ENCODE peak calls at places on chromosomes 7 and 10, in eight cellular contexts. One of them, this sample, is unnamed.

GRCh38 chr10:128527730-128528129 is 401.5 kb upstream of the MKI67 start:
- DNase-seq in Right ventricle myocardium inferior: no peak
- DNase-seq in MV-4-11: no peak
- DNase-seq in A172: no peak
- DNase-seq in left cardiac atrium: no peak
- DNase-seq in germinal center: no peak
- DNase-seq in MM.1S: no peak
- DNase-seq in sciatic nerve: no peak
- DNase-seq in this sample: no peak

GRCh38 chr7:381211-382117 is 91.5 kb downstream of the FOXL3 start:
- DNase-seq in Right ventricle myocardium inferior: peak; percentile 37
- DNase-seq in MV-4-11: no peak
- DNase-seq in A172: peak; percentile 68
- DNase-seq in left cardiac atrium: peak; percentile 18
- DNase-seq in germinal center: no peak
- DNase-seq in MM.1S: no peak
- DNase-seq in sciatic nerve: peak; percentile 49
- DNase-seq in this sample: peak; percentile 39

GRCh38 chr10:78768882-78769281 is 299.9 kb upstream of the ZMIZ1 start:
- DNase-seq in Right ventricle myocardium inferior: no peak
- DNase-seq in MV-4-11: peak; percentile 34
- DNase-seq in A172: no peak
- DNase-seq in left cardiac atrium: no peak
- DNase-seq in germinal center: no peak
- DNase-seq in MM.1S: no peak
- DNase-seq in sciatic nerve: no peak
- DNase-seq in this sample: no peak

GRCh38 chr7:47285860-47286491 is 295.9 kb downstream of the TNS3 start:
- DNase-seq in Right ventricle myocardium inferior: no peak
- DNase-seq in MV-4-11: no peak
- DNase-seq in A172: no peak
- DNase-seq in left cardiac atrium: no peak
- DNase-seq in germinal center: no peak
- DNase-seq in MM.1S: no peak
- DNase-seq in sciatic nerve: peak; percentile 54
- DNase-seq in this sample: no peak

GRCh38 chr7:66183700-66184099 is 21.4 kb upstream of the TPST1 start:
- DNase-seq in Right ventricle myocardium inferior: no peak
- DNase-seq in MV-4-11: no peak
- DNase-seq in A172: peak; percentile 69
- DNase-seq in left cardiac atrium: no peak
- DNase-seq in germinal center: no peak
- DNase-seq in MM.1S: no peak
- DNase-seq in sciatic nerve: no peak
- DNase-seq in this sample: no peak

GRCh38 chr7:17677408-17677807 is 262.9 kb downstream of the SNX13 start:
- DNase-seq in Right ventricle myocardium inferior: no peak
- DNase-seq in MV-4-11: no peak
- DNase-seq in A172: no peak
- DNase-seq in left cardiac atrium: no peak
- DNase-seq in germinal center: no peak
- DNase-seq in MM.1S: no peak
- DNase-seq in sciatic nerve: no peak
- DNase-seq in this sample: no peak

GRCh38 chr10:22550732-22551131 is 163.6 kb downstream of the PIP4K2A start:
- DNase-seq in Right ventricle myocardium inferior: no peak
- DNase-seq in MV-4-11: peak; percentile 1
- DNase-seq in A172: peak; percentile 35
- DNase-seq in left cardiac atrium: peak; percentile 52
- DNase-seq in germinal center: peak; percentile 51
- DNase-seq in MM.1S: peak; percentile 10
- DNase-seq in sciatic nerve: peak; percentile 68
- DNase-seq in this sample: peak; percentile 82

GRCh38 chr10:21031232-21031790 is 134.2 kb upstream of the NEBL start:
- DNase-seq in Right ventricle myocardium inferior: no peak
- DNase-seq in MV-4-11: no peak
- DNase-seq in A172: no peak
- DNase-seq in left cardiac atrium: no peak
- DNase-seq in germinal center: no peak
- DNase-seq in MM.1S: no peak
- DNase-seq in sciatic nerve: no peak
- DNase-seq in this sample: no peak

GRCh38 chr10:75809003-75809402 is 377.6 kb downstream of the LRMDA start:
- DNase-seq in Right ventricle myocardium inferior: no peak
- DNase-seq in MV-4-11: no peak
- DNase-seq in A172: no peak
- DNase-seq in left cardiac atrium: no peak
- DNase-seq in germinal center: no peak
- DNase-seq in MM.1S: no peak
- DNase-seq in sciatic nerve: no peak
- DNase-seq in this sample: no peak

GRCh38 chr10:88408111-88408510 is 175.0 kb downstream of the RNLS start:
- DNase-seq in Right ventricle myocardium inferior: no peak
- DNase-seq in MV-4-11: peak; percentile 84
- DNase-seq in A172: no peak
- DNase-seq in left cardiac atrium: no peak
- DNase-seq in germinal center: no peak
- DNase-seq in MM.1S: no peak
- DNase-seq in sciatic nerve: no peak
- DNase-seq in this sample: no peak